ENCODE peak calls at places on chromosomes 3 and 15, in four cellular contexts. D is cardiac fibroblast; N is dermis blood vessel endothelial cell; H is stimulated activated CD4-positive, alpha-beta T cell treated with anti-CD3 and anti-CD28 coated beads, Interleukin-2, amount 100 ng/mL, for 48 hours. O is an unnamed sample.
A peak's percentile ranks its signal among the peaks of the same experiment; 100 is the strongest.

GRCh38 chr3:143951351-143951971 is 20.2 kb upstream of the DIPK2A start:
- DNase-seq in D (peak; percentile 70), N (peak; percentile 58), H (peak; percentile 7), O (no peak)

GRCh38 chr3:150727653-150728502 is 24.2 kb upstream of the ERICH6 start:
- DNase-seq in D (no peak), N (no peak), H (no peak), O (no peak)

GRCh38 chr3:39752019-39752637 is 57.3 kb upstream of the MYRIP start:
- DNase-seq in D (no peak), N (peak; percentile 50), H (no peak), O (no peak)

GRCh38 chr3:70620956-70621355 is 308.5 kb upstream of the MDFIC2 start:
- DNase-seq in D (no peak), N (no peak), H (no peak), O (no peak)

GRCh38 chr15:41891946-41892345 is 1.9 kb downstream of the SPTBN5 start:
- DNase-seq in D (no peak), N (no peak), H (no peak), O (peak; percentile 66)

GRCh38 chr15:64693134-64693533 is 82.3 kb downstream of the RBPMS2 start:
- DNase-seq in D (peak; percentile 93), N (peak; percentile 55), H (no peak), O (peak; percentile 70)

GRCh38 chr3:9033867-9034266 is 70.6 kb upstream of the RAD18 start:
- DNase-seq in D (no peak), N (no peak), H (no peak), O (no peak)

GRCh38 chr3:101701696-101702634 is 15.4 kb upstream of the RPL24 start:
- DNase-seq in D (no peak), N (no peak), H (no peak), O (no peak)

GRCh38 chr15:41620536-41621199 is 39.5 kb upstream of the MGA start:
- DNase-seq in D (no peak), N (no peak), H (no peak), O (no peak)

GRCh38 chr3:151268267-151269235 is 9.8 kb downstream of the P2RY14 start:
- DNase-seq in D (no peak), N (no peak), H (no peak), O (no peak)

GRCh38 chr3:33439421-33440327 is 531 bp downstream of the UBP1 start:
- DNase-seq in D (peak; percentile 38), N (peak; percentile 58), H (peak; percentile 45), O (no peak)